ENCODE peak calls at places on chromosomes 6 and 20, in nine cellular contexts. G, R, Y, L, P, S, K, E and U are unnamed samples.

GRCh38 chr6:151702851-151703629 is 104.4 kb upstream of the ESR1 start:
- DNase-seq in G (no peak), R (no peak), Y (no peak), L (no peak), P (peak), S (peak), K (no peak), E (no peak), U (peak)

GRCh38 chr20:14764511-14765369 is 427.3 kb upstream of the FLRT3 start:
- DNase-seq in G (peak), R (no peak), Y (no peak), L (no peak), P (no peak), S (no peak), K (no peak), E (no peak), U (no peak)

GRCh38 chr6:113461153-113461897 is 395.8 kb upstream of the MARCKS start:
- DNase-seq in G (no peak), R (no peak), Y (no peak), L (no peak), P (no peak), S (no peak), K (no peak), E (no peak), U (peak)

GRCh38 chr6:152462716-152463115 is 174.4 kb downstream of the SYNE1 start:
- DNase-seq in G (no peak), R (no peak), Y (no peak), L (peak), P (no peak), S (no peak), K (no peak), E (no peak), U (no peak)

GRCh38 chr20:24763386-24764026 is 185.6 kb upstream of the CST7 start:
- DNase-seq in G (no peak), R (no peak), Y (no peak), L (no peak), P (no peak), S (no peak), K (no peak), E (no peak), U (no peak)

GRCh38 chr20:50363027-50363426 is 147.2 kb upstream of the PTPN1 start:
- DNase-seq in G (no peak), R (no peak), Y (no peak), L (no peak), P (no peak), S (no peak), K (no peak), E (no peak), U (no peak)

GRCh38 chr6:169619650-169620049 is 82.2 kb downstream of the WDR27 start:
- DNase-seq in G (no peak), R (no peak), Y (no peak), L (no peak), P (no peak), S (no peak), K (no peak), E (no peak), U (peak)

GRCh38 chr20:61938839-61939690 is 126.6 kb downstream of the TAF4 start:
- DNase-seq in G (peak), R (no peak), Y (no peak), L (no peak), P (no peak), S (no peak), K (no peak), E (peak), U (no peak)

GRCh38 chr20:50121858-50122271 is 8.9 kb upstream of the UBE2V1 start:
- DNase-seq in G (peak), R (no peak), Y (peak), L (peak), P (no peak), S (no peak), K (no peak), E (no peak), U (peak)

GRCh38 chr20:36969478-36970186 is 18.1 kb upstream of the SAMHD1 start:
- DNase-seq in G (no peak), R (no peak), Y (no peak), L (no peak), P (no peak), S (no peak), K (no peak), E (no peak), U (no peak)

GRCh38 chr6:83311231-83311630 is 118.1 kb downstream of the RWDD2A start:
- DNase-seq in G (no peak), R (no peak), Y (no peak), L (no peak), P (no peak), S (no peak), K (no peak), E (no peak), U (peak)

GRCh38 chr20:25376886-25377285 is 13.7 kb downstream of the ABHD12 start:
- DNase-seq in G (no peak), R (no peak), Y (no peak), L (no peak), P (no peak), S (no peak), K (no peak), E (no peak), U (no peak)

GRCh38 chr6:148085651-148086321 is 256.9 kb upstream of the SASH1 start:
- DNase-seq in G (no peak), R (no peak), Y (no peak), L (no peak), P (no peak), S (no peak), K (no peak), E (no peak), U (no peak)

GRCh38 chr20:41173791-41174341 is 36.5 kb downstream of the PLCG1 start:
- DNase-seq in G (peak), R (no peak), Y (no peak), L (no peak), P (no peak), S (no peak), K (no peak), E (no peak), U (no peak)

GRCh38 chr6:136077834-136078576 is 172.1 kb downstream of the MTFR2 start:
- DNase-seq in G (no peak), R (peak), Y (no peak), L (peak), P (no peak), S (no peak), K (no peak), E (no peak), U (peak)

GRCh38 chr20:32278199-32278643 is 770 bp downstream of the KIF3B start:
- DNase-seq in G (no peak), R (no peak), Y (no peak), L (no peak), P (peak), S (no peak), K (no peak), E (no peak), U (peak)

GRCh38 chr20:50713677-50714101 is 17.7 kb upstream of the PARD6B start:
- DNase-seq in G (no peak), R (peak), Y (peak), L (peak), P (no peak), S (peak), K (no peak), E (no peak), U (peak)

GRCh38 chr20:8971669-8972316 is 97.1 kb upstream of the PLCB4 start:
- DNase-seq in G (no peak), R (no peak), Y (no peak), L (no peak), P (no peak), S (no peak), K (no peak), E (no peak), U (peak)

GRCh38 chr6:87391334-87391733 is 16.4 kb upstream of the CFAP206 start:
- DNase-seq in G (no peak), R (no peak), Y (peak), L (peak), P (peak), S (peak), K (no peak), E (no peak), U (peak)

GRCh38 chr6:52616271-52616670 is 39.4 kb upstream of the TRAM2 start:
- DNase-seq in G (no peak), R (no peak), Y (no peak), L (peak), P (no peak), S (no peak), K (no peak), E (no peak), U (peak)

GRCh38 chr6:106509420-106510089 is 119.7 kb downstream of the RTN4IP1 start:
- DNase-seq in G (no peak), R (no peak), Y (no peak), L (peak), P (peak), S (peak), K (no peak), E (no peak), U (no peak)
- TF ChIP-seq CTCF in G (no peak), R (peak), Y (no peak), L (peak), P (peak), S (peak), K (no peak), E (no peak), U (peak)

GRCh38 chr6:50820590-50821234 is 2.0 kb downstream of the TFAP2B start:
- DNase-seq in G (no peak), R (no peak), Y (no peak), L (no peak), P (no peak), S (no peak), K (no peak), E (no peak), U (no peak)
- H3K4me3 ChIP-seq in G (no peak), R (no peak), Y (no peak), L (no peak), P (no peak), S (no peak), K (peak), E (no peak), U (no peak)

GRCh38 chr6:96391776-96392175 is 129.8 kb upstream of the UFL1 start:
- DNase-seq in G (no peak), R (peak), Y (no peak), L (peak), P (peak), S (peak), K (no peak), E (no peak), U (no peak)

GRCh38 chr6:96394727-96395126 is 126.9 kb upstream of the UFL1 start:
- DNase-seq in G (no peak), R (no peak), Y (peak), L (no peak), P (peak), S (peak), K (no peak), E (no peak), U (no peak)
- TF ChIP-seq CTCF in G (no peak), R (peak), Y (no peak), L (peak), P (peak), S (no peak), K (no peak), E (peak), U (no peak)

GRCh38 chr6:157113389-157113788 is 209.9 kb downstream of the TMEM242 start:
- DNase-seq in G (no peak), R (no peak), Y (no peak), L (no peak), P (no peak), S (no peak), K (no peak), E (no peak), U (no peak)
- H3K4me3 ChIP-seq in G (no peak), R (no peak), Y (no peak), L (no peak), P (no peak), S (no peak), K (no peak), E (no peak), U (no peak)

DNA sequence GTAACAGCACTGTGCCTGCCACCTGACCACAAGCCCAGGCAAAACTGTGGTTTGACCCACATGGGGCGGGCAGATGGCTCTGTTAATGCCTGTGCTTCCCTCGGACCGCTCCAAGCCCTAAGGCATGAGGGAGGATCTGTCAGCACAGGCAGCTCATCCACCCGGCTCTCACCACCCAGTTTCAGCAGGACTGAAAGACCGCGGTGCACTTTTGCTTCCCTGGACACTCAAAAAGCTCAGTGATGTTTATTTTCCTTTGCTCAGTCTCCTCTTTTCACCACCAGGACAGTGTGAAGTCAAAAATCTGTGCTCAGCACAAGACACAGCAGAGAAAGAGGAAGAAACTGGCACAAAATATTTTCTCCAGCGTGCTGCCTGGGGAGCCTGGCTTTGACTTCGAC is 441.9 kb upstream of the JARID2 start:
- DNase-seq in G (no peak), R (no peak), Y (no peak), L (peak), P (no peak), S (no peak), K (no peak), E (no peak), U (no peak)
- TF ChIP-seq CTCF in G (no peak), R (no peak), Y (no peak), L (no peak), P (no peak), S (no peak), K (no peak), E (no peak), U (no peak)